ENCODE peak calls at places on chromosome 3, in four cellular contexts. D, B, G and E are unnamed samples.

GRCh38 chr3:32181370-32181769 is 57.1 kb upstream of the CMTM8 start:
- DNase-seq in D (no peak), B (no peak), G (no peak), E (no peak)

GRCh38 chr3:155102329-155102728 is 22.2 kb downstream of the MME start:
- DNase-seq in D (no peak), B (no peak), G (peak; percentile 76), E (peak; percentile 44)

GRCh38 chr3:115704661-115705338 is 81.5 kb downstream of the GAP43 start:
- DNase-seq in D (no peak), B (no peak), G (peak; percentile 29), E (peak; percentile 18)

GRCh38 chr3:16477501-16477900 is 36.0 kb downstream of the RFTN1 start:
- DNase-seq in D (no peak), B (no peak), G (no peak), E (peak; percentile 58)

GRCh38 chr3:61940241-61940640 is 378.9 kb downstream of the PTPRG start:
- DNase-seq in D (no peak), B (no peak), G (no peak), E (no peak)

GRCh38 chr3:112126501-112126900 is 6.5 kb downstream of the GCSAM start:
- DNase-seq in D (no peak), B (no peak), G (no peak), E (peak; percentile 25)

GRCh38 chr3:7813412-7813811 is 688.2 kb upstream of the LMCD1 start:
- DNase-seq in D (no peak), B (no peak), G (no peak), E (no peak)

GRCh38 chr3:78994174-78995027 is 773.4 kb downstream of the ROBO1 start:
- DNase-seq in D (no peak), B (no peak), G (no peak), E (no peak)

GRCh38 chr3:9837701-9838582 is 5.9 kb downstream of the RPUSD3 start:
- DNase-seq in D (no peak), B (no peak), G (no peak), E (no peak)